ENCODE peak calls at places on chromosome 12, in six cellular contexts. W, J, Q, M, X and C are unnamed samples.

GRCh38 chr12:67716817-67717216 is 68.3 kb downstream of the DYRK2 start:
- DNase-seq in W (no peak), J (no peak), Q (no peak), M (no peak), X (no peak), C (peak; percentile 74)

GRCh38 chr12:79983492-79983891 is 48.6 kb upstream of the PPP1R12A start:
- DNase-seq in W (peak; percentile 78), J (no peak), Q (no peak), M (no peak), X (no peak), C (peak; percentile 95)

GRCh38 chr12:32264995-32265394 is 134.4 kb upstream of the FGD4 start:
- DNase-seq in W (no peak), J (no peak), Q (no peak), M (no peak), X (peak; percentile 20), C (peak; percentile 20)

GRCh38 chr12:57475271-57476161 is 4.2 kb downstream of the ARHGAP9 start:
- DNase-seq in W (no peak), J (no peak), Q (no peak), M (no peak), X (peak; percentile 64), C (peak; percentile 70)

GRCh38 chr12:79444089-79444488 is 246.7 kb downstream of the PAWR start:
- DNase-seq in W (peak; percentile 46), J (no peak), Q (no peak), M (no peak), X (no peak), C (peak; percentile 53)

GRCh38 chr12:93090768-93091172 is 161.7 kb upstream of the EEA1 start:
- DNase-seq in W (peak; percentile 82), J (no peak), Q (no peak), M (no peak), X (no peak), C (peak; percentile 81)

GRCh38 chr12:24012528-24012927 is 63.1 kb upstream of the SOX5 start:
- DNase-seq in W (no peak), J (no peak), Q (no peak), M (no peak), X (peak; percentile 10), C (no peak)

GRCh38 chr12:120138366-120138765 is 21.8 kb upstream of the RAB35 start:
- DNase-seq in W (no peak), J (no peak), Q (no peak), M (no peak), X (no peak), C (no peak)

GRCh38 chr12:17334784-17335183 is 728.8 kb upstream of the LMO3 start:
- DNase-seq in W (no peak), J (no peak), Q (no peak), M (no peak), X (no peak), C (no peak)

GRCh38 chr12:43060738-43061137 is 471.2 kb upstream of the PRICKLE1 start:
- DNase-seq in W (no peak), J (no peak), Q (no peak), M (no peak), X (no peak), C (no peak)

GRCh38 chr12:88579941-88580871 is at the start of gene KITLG:
- DNase-seq in W (peak; percentile 90), J (no peak), Q (peak; percentile 84), M (peak; percentile 92), X (peak; percentile 92), C (peak; percentile 95)

GRCh38 chr12:51643951-51644350 is 52.9 kb downstream of the SCN8A start:
- DNase-seq in W (no peak), J (no peak), Q (no peak), M (no peak), X (no peak), C (no peak)

GRCh38 chr12:2179953-2180736 is 127.4 kb downstream of the CACNA1C start:
- DNase-seq in W (peak; percentile 80), J (no peak), Q (no peak), M (peak; percentile 93), X (peak; percentile 59), C (peak; percentile 99)

GRCh38 chr12:21837847-21838246 is 63.3 kb upstream of the KCNJ8 start:
- DNase-seq in W (no peak), J (no peak), Q (no peak), M (no peak), X (no peak), C (no peak)

GRCh38 chr12:77213316-77213715 is 147.9 kb upstream of the E2F7 start:
- DNase-seq in W (no peak), J (no peak), Q (no peak), M (no peak), X (peak; percentile 25), C (no peak)

GRCh38 chr12:121443193-121443829 is 43.4 kb downstream of the RNF34 start:
- DNase-seq in W (peak; percentile 68), J (peak; percentile 60), Q (peak; percentile 67), M (peak; percentile 96), X (peak; percentile 89), C (peak; percentile 86)

GRCh38 chr12:92255741-92256140 is 110.1 kb upstream of the BTG1 start:
- DNase-seq in W (no peak), J (no peak), Q (no peak), M (no peak), X (no peak), C (no peak)

GRCh38 chr12:57236224-57236924 is 6.9 kb downstream of the SHMT2 start:
- DNase-seq in W (no peak), J (peak; percentile 9), Q (no peak), M (peak; percentile 75), X (peak; percentile 13), C (peak; percentile 40)

GRCh38 chr12:19382111-19382526 is 57.2 kb upstream of the AEBP2 start:
- DNase-seq in W (peak; percentile 86), J (no peak), Q (no peak), M (no peak), X (peak; percentile 32), C (peak; percentile 82)

GRCh38 chr12:34393821-34394150 is 371.5 kb downstream of the ALG10 start:
- DNase-seq in W (no peak), J (no peak), Q (no peak), M (peak; percentile 42), X (no peak), C (no peak)

GRCh38 chr12:132530451-132530850 is 40.5 kb downstream of the FBRSL1 start:
- DNase-seq in W (no peak), J (no peak), Q (no peak), M (no peak), X (no peak), C (no peak)

GRCh38 chr12:91565246-91565645 is 382.6 kb upstream of the DCN start:
- DNase-seq in W (no peak), J (no peak), Q (no peak), M (no peak), X (no peak), C (peak; percentile 6)

DNA sequence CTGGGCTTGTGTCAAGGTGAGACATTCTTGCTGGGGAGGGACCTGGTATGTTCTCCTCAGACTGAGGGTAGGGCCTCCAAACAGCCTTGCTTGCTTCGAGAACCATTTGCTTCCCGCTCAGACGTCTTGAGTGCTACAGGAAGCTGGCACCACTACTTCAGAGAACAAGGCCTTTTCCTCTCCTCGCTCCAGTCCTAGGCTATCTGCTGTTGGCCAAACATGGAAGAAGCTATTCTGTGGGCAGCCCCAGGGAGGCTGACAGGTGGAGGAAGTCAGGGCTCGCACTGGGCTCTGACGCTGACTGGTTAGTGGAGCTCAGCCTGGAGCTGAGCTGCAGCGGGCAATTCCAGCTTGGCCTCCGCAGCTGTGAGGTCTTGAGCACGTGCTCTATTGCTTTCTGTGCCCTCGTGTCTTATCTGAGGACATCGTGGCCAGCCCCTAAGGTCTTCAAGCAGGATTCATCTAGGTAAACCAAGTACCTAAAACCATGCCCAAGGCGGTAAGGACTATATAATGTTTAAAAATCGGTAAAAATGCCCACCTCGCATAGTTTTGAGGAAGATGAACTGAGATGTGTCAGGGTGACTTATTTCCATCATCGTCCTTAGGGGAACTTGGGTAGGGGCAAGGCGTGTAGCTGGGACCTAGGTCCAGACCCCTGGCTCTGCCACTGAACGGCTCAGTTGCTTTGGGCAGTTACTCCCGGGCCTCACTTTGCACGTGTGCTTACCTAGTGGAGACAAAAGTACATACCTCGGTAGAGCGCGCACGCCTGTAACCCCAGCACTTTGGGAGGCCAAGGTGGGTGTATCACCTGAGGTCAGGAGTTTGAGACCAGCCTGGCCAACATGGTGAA is 4.3 kb downstream of the GAPDH start:
- DNase-seq in W (peak; percentile 41), J (no peak), Q (no peak), M (no peak), X (no peak), C (peak; percentile 50)
- H3K4me1 ChIP-seq in W (peaks cover 43% of the 10 kb centered on the region), J (peaks cover 42% of the 10 kb centered on the region), Q (peaks cover 17% of the 10 kb centered on the region), M (no peaks in the 10 kb centered on the region), X (peaks cover 37% of the 10 kb centered on the region), C (peaks cover 34% of the 10 kb centered on the region)

DNA sequence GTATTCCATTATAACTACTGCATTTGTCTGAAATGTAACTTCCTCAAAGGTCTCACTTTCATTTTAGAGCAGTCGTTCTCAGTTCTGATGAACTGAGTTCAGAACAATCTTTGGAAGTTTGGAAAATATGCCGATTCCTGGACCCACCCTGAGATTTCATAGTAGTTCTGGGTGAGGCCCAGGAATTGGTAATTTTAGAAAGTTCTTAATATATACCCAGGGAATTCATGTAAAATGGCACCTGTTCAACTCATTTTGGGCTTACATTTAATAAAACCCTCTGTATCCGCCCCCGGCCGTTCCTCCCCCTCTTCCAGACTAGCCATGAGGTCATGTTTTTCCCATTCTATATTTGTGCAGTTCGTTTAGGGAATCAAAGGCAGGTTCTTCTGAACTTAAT is 5.9 kb downstream of the GSG1 start:
- DNase-seq in W (no peak), J (no peak), Q (no peak), M (no peak), X (no peak), C (peak; percentile 69)
- H3K4me1 ChIP-seq in W (peaks cover 69% of the 10 kb centered on the region), J (peaks cover 27% of the 10 kb centered on the region), Q (peaks cover 25% of the 10 kb centered on the region), M (peaks cover 2% of the 10 kb centered on the region), X (peaks cover 62% of the 10 kb centered on the region), C (peaks cover 76% of the 10 kb centered on the region)

DNA sequence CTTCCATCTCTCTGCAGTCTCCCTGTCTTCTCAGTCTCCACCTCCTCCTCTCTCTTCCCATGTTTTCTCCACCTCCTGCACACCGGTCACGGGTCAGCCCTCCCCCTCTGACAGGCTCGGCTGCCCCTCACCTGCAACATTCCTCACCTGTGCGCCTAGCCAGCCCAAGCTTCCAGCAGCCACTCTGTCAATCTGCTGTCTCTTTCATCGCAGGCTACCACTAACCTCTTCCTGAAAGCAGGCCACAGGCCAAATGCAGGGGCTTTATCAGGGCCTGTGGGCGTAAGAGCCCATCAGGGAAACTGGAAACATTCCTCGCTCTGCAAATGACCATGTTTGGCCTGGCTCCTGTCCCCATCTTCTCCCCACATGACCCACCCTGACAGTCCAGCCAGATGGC is 34.5 kb downstream of the CMKLR1 start:
- DNase-seq in W (no peak), J (no peak), Q (no peak), M (no peak), X (peak; percentile 37), C (no peak)
- H3K4me1 ChIP-seq in W (peaks cover 27% of the 10 kb centered on the region), J (peaks cover 23% of the 10 kb centered on the region), Q (peaks cover 18% of the 10 kb centered on the region), M (peaks cover 2% of the 10 kb centered on the region), X (peaks cover 39% of the 10 kb centered on the region), C (peaks cover 50% of the 10 kb centered on the region)

DNA sequence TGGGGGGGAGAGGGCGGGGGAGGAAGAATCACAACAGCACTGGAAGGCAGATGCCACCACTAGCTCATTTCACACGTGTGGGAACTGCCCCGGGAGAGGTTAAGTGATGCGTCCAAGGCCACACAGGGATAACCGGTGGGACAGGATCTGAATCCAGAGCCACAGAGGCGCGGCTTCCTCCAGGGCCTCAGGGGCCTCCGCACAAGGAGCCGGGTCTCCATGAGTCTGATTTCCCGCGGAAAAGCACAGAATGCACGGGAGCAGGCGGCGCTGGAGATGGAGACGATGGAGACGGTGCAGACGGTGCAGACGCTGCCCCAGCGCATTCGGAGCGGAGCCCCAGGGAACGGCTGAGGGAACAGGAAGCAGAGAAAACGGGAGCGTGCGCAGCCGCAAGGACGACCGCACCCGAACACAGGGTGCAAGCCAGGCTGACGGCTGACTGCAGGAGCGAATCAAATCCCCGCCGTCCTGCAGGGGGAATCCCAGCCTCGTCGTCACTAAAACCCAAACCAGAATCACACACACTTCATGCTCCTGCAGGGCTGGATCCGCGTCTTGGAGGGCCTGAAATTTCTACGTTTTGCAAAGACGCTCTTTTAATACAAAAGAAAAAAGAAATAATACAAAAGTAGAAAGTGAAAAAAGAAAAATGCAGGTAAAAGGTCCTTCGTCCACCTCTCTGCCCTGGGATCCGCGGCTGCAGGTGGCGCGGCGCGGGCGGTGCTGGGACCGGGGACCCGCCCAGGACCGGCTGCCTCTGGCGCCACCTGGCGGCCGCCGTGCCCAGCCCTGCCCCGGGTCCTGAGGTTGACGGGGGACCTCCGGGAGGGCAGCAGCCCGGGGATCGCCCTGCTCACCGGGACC is 20.4 kb downstream of the STX2 start:
- DNase-seq in W (peak; percentile 28), J (peak; percentile 61), Q (peak; percentile 65), M (peak; percentile 89), X (peak; percentile 78), C (peak; percentile 62)
- H3K4me1 ChIP-seq in W (peaks cover 6% of the 10 kb centered on the region), J (peaks cover 7% of the 10 kb centered on the region), Q (peaks cover 9% of the 10 kb centered on the region), M (no peaks in the 10 kb centered on the region), X (no peaks in the 10 kb centered on the region), C (no peaks in the 10 kb centered on the region)